ENCODE peak calls at places on chromosomes 1 and 21, in five cellular contexts. P, U, W, M and H are unnamed samples.
A peak's percentile ranks its signal among the peaks of the same experiment; 100 is the strongest.

GRCh38 chr1:26582836-26583460 is 53.4 kb downstream of the RPS6KA1 start:
- DNase-seq in P (peak; percentile 74), U (no peak), W (no peak), M (peak; percentile 76), H (peak; percentile 11)

GRCh38 chr1:18597159-18598042 is 33.2 kb upstream of the PAX7 start:
- DNase-seq in P (peak; percentile 21), U (no peak), W (peak; percentile 46), M (peak; percentile 25), H (peak; percentile 21)

GRCh38 chr1:98005326-98006010 is 84.6 kb upstream of the DPYD start:
- DNase-seq in P (peak; percentile 65), U (no peak), W (peak; percentile 22), M (peak; percentile 52), H (peak; percentile 16)

GRCh38 chr1:38858833-38859560 is 575 bp downstream of the RRAGC start:
- DNase-seq in P (peak; percentile 72), U (peak; percentile 21), W (peak; percentile 46), M (peak; percentile 59), H (peak; percentile 94)

GRCh38 chr21:34707876-34708325 is 39.1 kb downstream of the CLIC6 start:
- DNase-seq in P (no peak), U (no peak), W (no peak), M (no peak), H (no peak)

GRCh38 chr1:155000475-155000724 is 2.2 kb upstream of the ZBTB7B start:
- DNase-seq in P (no peak), U (no peak), W (no peak), M (no peak), H (no peak)

GRCh38 chr21:37263827-37264226 is 3.3 kb downstream of the VPS26C start:
- DNase-seq in P (peak; percentile 56), U (no peak), W (no peak), M (peak; percentile 15), H (no peak)

GRCh38 chr1:209386156-209386555 is 197.4 kb upstream of the CAMK1G start:
- DNase-seq in P (no peak), U (no peak), W (no peak), M (no peak), H (no peak)

GRCh38 chr21:32215306-32215685 is 63.6 kb downstream of the MIS18A start:
- DNase-seq in P (no peak), U (no peak), W (no peak), M (no peak), H (no peak)

GRCh38 chr21:16534408-16535099 is 804.8 kb downstream of the USP25 start:
- DNase-seq in P (peak; percentile 89), U (no peak), W (peak; percentile 82), M (peak; percentile 32), H (peak; percentile 35)

GRCh38 chr1:6820899-6821298 is 35.6 kb downstream of the CAMTA1 start:
- DNase-seq in P (no peak), U (no peak), W (no peak), M (no peak), H (no peak)

GRCh38 chr21:44006017-44006624 is 6.0 kb upstream of the TRAPPC10 start:
- DNase-seq in P (peak; percentile 98), U (no peak), W (peak; percentile 56), M (peak; percentile 90), H (peak; percentile 88)

GRCh38 chr21:46124083-46124925 is 26.4 kb downstream of the COL6A2 start:
- DNase-seq in P (no peak), U (no peak), W (no peak), M (no peak), H (no peak)

GRCh38 chr1:160407819-160408801 is 7.7 kb downstream of the VANGL2 start:
- DNase-seq in P (peak; percentile 70), U (peak; percentile 29), W (no peak), M (no peak), H (peak; percentile 79)

GRCh38 chr21:39055167-39055767 is 128.0 kb downstream of the PSMG1 start:
- DNase-seq in P (no peak), U (no peak), W (peak; percentile 51), M (no peak), H (no peak)

GRCh38 chr1:97797403-97798183 is 123.2 kb downstream of the DPYD start:
- DNase-seq in P (peak; percentile 44), U (no peak), W (peak; percentile 70), M (peak; percentile 33), H (no peak)

GRCh38 chr1:235078927-235079381 is 49.7 kb downstream of the TOMM20 start:
- DNase-seq in P (peak; percentile 59), U (peak; percentile 33), W (no peak), M (peak; percentile 52), H (peak; percentile 80)

GRCh38 chr1:228150458-228151169 is 884 bp downstream of the GJC2 start:
- DNase-seq in P (peak; percentile 82), U (no peak), W (no peak), M (peak; percentile 86), H (no peak)

GRCh38 chr1:206703647-206704046 is 18.9 kb downstream of the MAPKAPK2 start:
- DNase-seq in P (peak; percentile 64), U (no peak), W (no peak), M (peak; percentile 49), H (no peak)
- H3K4me1 ChIP-seq in P (peaks cover 43% of the 10 kb centered on the region), U (no peaks in the 10 kb centered on the region), W (peaks cover 8% of the 10 kb centered on the region), M (peaks cover 39% of the 10 kb centered on the region), H (peaks cover 19% of the 10 kb centered on the region)

GRCh38 chr1:20565234-20565633 is 12.9 kb downstream of the FAM43B start:
- DNase-seq in P (no peak), U (no peak), W (no peak), M (no peak), H (no peak)
- H2AFZ ChIP-seq in P (no peak overlapping the region), U (no peak overlapping the region), W (no peak overlapping the region), M (no peak overlapping the region), H (no peak overlapping the region)

GRCh38 chr1:23483327-23484252 is at the start of gene ASAP3:
- DNase-seq in P (peak; percentile 75), U (no peak), W (peak; percentile 28), M (peak; percentile 41), H (peak; percentile 25)

GRCh38 chr1:23481026-23481597 is 2.9 kb downstream of the ASAP3 start:
- DNase-seq in P (no peak), U (no peak), W (no peak), M (no peak), H (no peak)

GRCh38 chr1:23480187-23481025 is 3.6 kb downstream of the ASAP3 start:
- DNase-seq in P (no peak), U (no peak), W (no peak), M (no peak), H (no peak)

GRCh38 chr1:23484253-23485001 is 448 bp upstream of the ASAP3 start:
- DNase-seq in P (peak; percentile 91), U (peak; percentile 69), W (peak; percentile 92), M (peak; percentile 89), H (peak; percentile 88)

GRCh38 chr1:23481904-23482303 is 2.1 kb downstream of the ASAP3 start:
- DNase-seq in P (no peak), U (no peak), W (no peak), M (no peak), H (no peak)
- H3K9ac ChIP-seq in P (no peak overlapping the region), U (no peak overlapping the region), W (no peak overlapping the region), M (no peak overlapping the region), H (no peak overlapping the region)

GRCh38 chr1:167431261-167431908 is 86.9 kb downstream of the CD247 start:
- DNase-seq in P (no peak), U (no peak), W (no peak), M (no peak), H (no peak)
- H3K4me1 ChIP-seq in P (no peaks in the 10 kb centered on the region), U (no peaks in the 10 kb centered on the region), W (no peaks in the 10 kb centered on the region), M (no peaks in the 10 kb centered on the region), H (no peaks in the 10 kb centered on the region)

GRCh38 chr1:197776348-197777082 is 1.2 kb upstream of the DENND1B start:
- DNase-seq in P (peak; percentile 97), U (peak; percentile 28), W (peak; percentile 40), M (peak; percentile 93), H (peak; percentile 89)
- H2AFZ ChIP-seq in P (no peak overlapping the region), U (peak overlapping the region; percentile 87), W (peak overlapping the region; percentile 0), M (no peak overlapping the region), H (peak overlapping the region; percentile 97)

DNA sequence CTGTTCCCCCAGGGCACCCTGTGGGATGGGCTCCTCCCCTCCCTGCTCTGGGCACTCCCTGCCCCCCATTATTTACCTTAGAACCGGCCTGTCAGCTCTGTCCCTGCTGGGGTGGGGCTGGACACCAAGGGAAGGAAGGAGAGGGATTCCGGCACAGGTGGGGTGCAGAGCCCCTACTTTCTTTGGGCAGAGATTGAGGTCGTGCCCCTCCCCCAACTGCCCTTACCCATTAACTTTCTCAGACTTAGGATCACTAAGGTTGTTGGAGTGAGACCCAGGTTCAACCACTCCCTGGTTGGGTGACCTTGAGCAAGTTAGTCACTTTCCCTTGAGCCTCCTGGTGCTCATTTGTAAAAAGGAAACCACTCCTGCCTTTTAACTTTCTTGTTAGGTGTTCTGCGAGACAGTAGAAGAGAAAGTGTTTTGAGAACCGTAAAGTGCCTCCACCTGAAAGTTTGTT is 57.0 kb upstream of the SYNC start:
- DNase-seq in P (no peak), U (no peak), W (no peak), M (no peak), H (peak; percentile 62)
- H3K9ac ChIP-seq in P (no peak overlapping the region), U (peak overlapping the region; percentile 76), W (no peak overlapping the region), M (no peak overlapping the region), H (peak overlapping the region; percentile 84)

DNA sequence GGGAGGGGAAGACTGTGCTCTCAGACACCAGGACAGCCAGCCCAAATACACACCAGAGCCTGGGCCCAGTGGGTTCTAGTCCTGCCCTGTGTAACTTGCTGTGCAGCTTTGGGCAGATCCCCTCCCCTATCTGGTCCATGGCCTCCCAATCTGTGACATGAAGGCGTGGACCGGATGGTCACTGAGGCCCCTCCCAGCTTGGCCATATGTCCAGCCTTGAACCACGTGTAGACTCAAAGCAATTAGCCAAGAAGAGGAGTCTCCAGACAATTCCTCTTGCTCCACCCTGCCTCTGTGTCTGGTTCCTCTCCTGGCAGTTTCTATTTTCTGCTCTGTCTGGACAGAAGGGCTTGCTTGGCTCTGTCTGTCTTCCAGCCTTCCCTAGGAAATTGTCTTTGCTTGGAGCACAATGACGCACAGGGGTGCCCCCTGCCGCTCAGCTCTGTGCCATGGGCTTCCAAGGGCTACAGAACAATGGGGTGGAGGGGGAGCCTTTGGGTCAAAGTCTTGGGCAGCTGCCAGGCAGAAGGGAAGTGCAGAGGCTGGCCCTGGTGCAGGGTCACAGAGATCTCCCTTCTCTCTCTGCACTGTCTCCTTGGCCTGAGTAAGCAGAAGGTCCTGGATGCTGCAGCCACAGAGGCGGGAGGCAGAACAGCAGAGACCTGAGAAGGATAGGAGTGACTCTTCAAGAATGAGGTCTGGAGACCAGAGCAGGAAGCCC is 66.1 kb downstream of the TENT5C start:
- DNase-seq in P (no peak), U (no peak), W (peak; percentile 58), M (no peak), H (no peak)
- H3K4me1 ChIP-seq in P (peaks cover 5% of the 10 kb centered on the region), U (no peaks in the 10 kb centered on the region), W (peaks cover 14% of the 10 kb centered on the region), M (peaks cover 12% of the 10 kb centered on the region), H (peaks cover 12% of the 10 kb centered on the region)